ENCODE peak calls at places on chromosomes 5 and 9, in ten cellular contexts. U, G, T, B, H, L, N, Q, K and R are unnamed samples.

GRCh38 chr5:132103969-132104391 is 30.4 kb downstream of the CSF2 start:
- DNase-seq in Q (no peak), U (peak), L (no peak), N (no peak), K (no peak), B (no peak), G (no peak), H (no peak), T (no peak), R (no peak)

GRCh38 chr5:171897231-171897630 is 109.2 kb downstream of the FBXW11 start:
- DNase-seq in T (no peak), N (no peak), U (no peak), H (no peak), B (no peak), G (no peak), K (no peak), L (no peak), Q (no peak), R (no peak)

GRCh38 chr5:177358333-177358939 is 712 bp downstream of the RGS14 start:
- DNase-seq in G (no peak), T (no peak), U (no peak), N (no peak), Q (no peak), H (no peak), B (no peak), L (no peak), K (no peak), R (no peak)

GRCh38 chr9:107059215-107059614 is 196.2 kb downstream of the ZNF462 start:
- DNase-seq in T (no peak), G (no peak), N (no peak), U (no peak), Q (no peak), H (no peak), B (no peak), L (no peak), K (no peak), R (no peak)

GRCh38 chr5:53478411-53479044 is 1.9 kb upstream of the FST start:
- DNase-seq in G (no peak), U (peak), H (peak), B (peak), Q (peak), T (peak), N (peak), L (peak), K (peak), R (peak)

GRCh38 chr5:116571568-116572321 is 2.9 kb downstream of the SEMA6A start:
- DNase-seq in Q (peak), H (no peak), K (no peak), B (peak), N (no peak), L (no peak), T (no peak), U (no peak), G (no peak), R (peak)

GRCh38 chr5:142108432-142109355 is at the start of gene NDFIP1:
- DNase-seq in L (peak), K (peak), T (peak), N (peak), B (peak), U (peak), H (peak), Q (peak), G (peak), R (peak)

GRCh38 chr5:58148366-58148765 is 311.5 kb downstream of the PLK2 start:
- DNase-seq in Q (no peak), B (no peak), K (no peak), T (no peak), H (no peak), G (no peak), U (peak), N (no peak), L (no peak), R (no peak)

GRCh38 chr9:19828586-19828985 is 39.7 kb upstream of the SLC24A2 start:
- DNase-seq in H (no peak), B (no peak), N (no peak), L (no peak), U (no peak), G (no peak), Q (no peak), K (no peak), T (no peak), R (no peak)

GRCh38 chr5:180332051-180332517 is 21.1 kb downstream of the GFPT2 start:
- DNase-seq in G (no peak), K (no peak), H (no peak), U (peak), N (no peak), Q (no peak), T (no peak), L (no peak), B (no peak), R (peak)

GRCh38 chr9:88971131-88971960 is 19.9 kb upstream of the S1PR3 start:
- DNase-seq in G (peak), L (no peak), H (no peak), B (no peak), K (no peak), T (no peak), N (no peak), Q (no peak), U (no peak), R (no peak)

GRCh38 chr9:86202338-86202882 is 57.0 kb downstream of the C9orf153 start:
- DNase-seq in T (no peak), K (peak), N (peak), U (peak), G (no peak), L (no peak), H (peak), B (peak), Q (peak), R (peak)

GRCh38 chr5:138724470-138725146 is 28.6 kb upstream of the CTNNA1 start:
- DNase-seq in N (no peak), B (peak), K (no peak), L (peak), Q (no peak), G (no peak), H (no peak), U (peak), T (no peak), R (no peak)

GRCh38 chr9:116792271-116792670 is 105.2 kb downstream of the TRIM32 start:
- DNase-seq in T (no peak), G (no peak), Q (no peak), B (no peak), L (no peak), K (no peak), U (no peak), N (no peak), H (no peak), R (no peak)

GRCh38 chr5:125401724-125402622 is 655.5 kb upstream of the ZNF608 start:
- DNase-seq in N (no peak), B (no peak), Q (no peak), K (no peak), H (no peak), T (no peak), L (no peak), G (no peak), U (no peak), R (no peak)

GRCh38 chr9:105690742-105691141 is 3.6 kb upstream of the TMEM38B start:
- DNase-seq in L (no peak), H (no peak), G (no peak), K (no peak), U (peak), B (no peak), T (no peak), N (no peak), Q (no peak), R (no peak)

GRCh38 chr5:6633469-6634326 is 458 bp downstream of the SRD5A1 start:
- DNase-seq in L (no peak), G (peak), U (no peak), K (no peak), T (no peak), Q (peak), B (peak), N (peak), H (peak), R (peak)

GRCh38 chr9:78552802-78553201 is 255.9 kb downstream of the PSAT1 start:
- DNase-seq in Q (no peak), B (no peak), N (no peak), U (no peak), G (no peak), L (no peak), H (peak), T (no peak), K (no peak), R (no peak)

GRCh38 chr5:98458004-98458403 is 315.5 kb upstream of the RGMB start:
- DNase-seq in G (no peak), N (no peak), Q (no peak), H (no peak), K (no peak), L (no peak), T (no peak), U (peak), B (no peak), R (no peak)

GRCh38 chr9:83197611-83198010 is 134.7 kb upstream of the RASEF start:
- DNase-seq in Q (no peak), H (no peak), N (no peak), U (no peak), B (no peak), K (no peak), L (no peak), G (no peak), T (no peak), R (no peak)

GRCh38 chr5:9861664-9862256 is 231.6 kb upstream of the TAS2R1 start:
- DNase-seq in U (peak), B (no peak), N (no peak), T (no peak), H (peak), Q (peak), K (no peak), L (no peak), G (no peak), R (no peak)

GRCh38 chr5:78369680-78370079 is 9.3 kb downstream of the SCAMP1 start:
- DNase-seq in Q (no peak), T (no peak), U (no peak), H (no peak), B (no peak), K (no peak), L (no peak), G (no peak), N (no peak), R (no peak)

GRCh38 chr5:78362220-78362619 is 1.8 kb downstream of the SCAMP1 start:
- DNase-seq in T (no peak), U (no peak), N (no peak), B (no peak), H (no peak), K (no peak), G (no peak), Q (no peak), L (no peak), R (no peak)

GRCh38 chr5:78373231-78373630 is 12.8 kb downstream of the SCAMP1 start:
- DNase-seq in U (no peak), T (no peak), L (no peak), K (no peak), G (no peak), N (no peak), Q (no peak), B (no peak), H (no peak), R (no peak)

GRCh38 chr5:78364005-78364404 is 3.6 kb downstream of the SCAMP1 start:
- DNase-seq in Q (no peak), K (no peak), L (no peak), T (no peak), N (no peak), G (no peak), H (no peak), U (no peak), B (no peak), R (no peak)

GRCh38 chr5:78367318-78367991 is 7.0 kb downstream of the SCAMP1 start:
- DNase-seq in L (no peak), G (no peak), Q (no peak), H (peak), K (no peak), N (no peak), T (no peak), B (no peak), U (no peak), R (no peak)
- TF ChIP-seq CTCF in L (no peak), G (no peak), Q (no peak), H (no peak), K (no peak), N (no peak), T (no peak), B (no peak), U (no peak), R (no peak)

GRCh38 chr9:128552153-128552743 is at the start of gene SPTAN1:
- DNase-seq in T (peak), G (peak), L (peak), B (peak), H (peak), U (peak), K (peak), N (peak), Q (peak), R (peak)
- TF ChIP-seq CTCF in T (no peak), G (no peak), L (no peak), B (no peak), H (peak), U (no peak), K (no peak), N (no peak), Q (no peak), R (no peak)

DNA sequence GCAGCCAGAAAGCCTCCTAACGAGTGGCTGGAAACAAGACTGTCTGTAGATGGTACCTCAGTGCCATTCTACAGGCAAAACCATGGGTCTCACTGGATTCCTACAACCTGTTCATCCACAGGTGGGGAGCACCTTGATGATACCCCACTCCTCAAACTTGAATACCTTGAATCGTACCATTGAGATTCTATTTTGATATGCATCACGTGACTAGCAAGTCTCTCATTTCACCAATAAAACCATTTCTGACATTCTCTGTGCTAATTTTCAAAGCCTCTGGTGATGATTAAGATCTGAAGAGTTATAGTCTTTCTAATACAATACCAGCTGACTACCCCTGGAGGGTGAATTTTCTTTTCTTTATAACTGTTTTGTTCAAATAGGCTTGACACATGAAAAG is 188.9 kb downstream of the ADAMTS12 start:
- DNase-seq in T (no peak), B (no peak), U (no peak), Q (no peak), L (no peak), N (no peak), H (no peak), G (no peak), K (no peak), R (no peak)
- TF ChIP-seq CTCF in T (no peak), B (no peak), U (no peak), Q (no peak), L (no peak), N (no peak), H (no peak), G (no peak), K (no peak), R (no peak)

GRCh38 chr9:137299938-137300337 is 2.1 kb downstream of the NRARP start:
- DNase-seq in B (no peak), T (no peak), N (no peak), U (no peak), K (no peak), H (peak), L (no peak), G (no peak), Q (peak), R (no peak)

GRCh38 chr9:137303031-137303892 is 1.2 kb upstream of the NRARP start:
- DNase-seq in N (no peak), G (no peak), H (no peak), L (peak), B (no peak), U (no peak), Q (no peak), T (no peak), K (no peak), R (peak)

GRCh38 chr9:137302176-137303030 is at the start of gene NRARP:
- DNase-seq in G (no peak), Q (peak), T (peak), B (peak), U (peak), N (peak), L (peak), K (peak), H (peak), R (peak)

GRCh38 chr9:137300607-137301085 is 1.4 kb downstream of the NRARP start:
- DNase-seq in U (no peak), L (no peak), Q (peak), K (no peak), N (no peak), G (no peak), T (no peak), B (no peak), H (peak), R (peak)

DNA sequence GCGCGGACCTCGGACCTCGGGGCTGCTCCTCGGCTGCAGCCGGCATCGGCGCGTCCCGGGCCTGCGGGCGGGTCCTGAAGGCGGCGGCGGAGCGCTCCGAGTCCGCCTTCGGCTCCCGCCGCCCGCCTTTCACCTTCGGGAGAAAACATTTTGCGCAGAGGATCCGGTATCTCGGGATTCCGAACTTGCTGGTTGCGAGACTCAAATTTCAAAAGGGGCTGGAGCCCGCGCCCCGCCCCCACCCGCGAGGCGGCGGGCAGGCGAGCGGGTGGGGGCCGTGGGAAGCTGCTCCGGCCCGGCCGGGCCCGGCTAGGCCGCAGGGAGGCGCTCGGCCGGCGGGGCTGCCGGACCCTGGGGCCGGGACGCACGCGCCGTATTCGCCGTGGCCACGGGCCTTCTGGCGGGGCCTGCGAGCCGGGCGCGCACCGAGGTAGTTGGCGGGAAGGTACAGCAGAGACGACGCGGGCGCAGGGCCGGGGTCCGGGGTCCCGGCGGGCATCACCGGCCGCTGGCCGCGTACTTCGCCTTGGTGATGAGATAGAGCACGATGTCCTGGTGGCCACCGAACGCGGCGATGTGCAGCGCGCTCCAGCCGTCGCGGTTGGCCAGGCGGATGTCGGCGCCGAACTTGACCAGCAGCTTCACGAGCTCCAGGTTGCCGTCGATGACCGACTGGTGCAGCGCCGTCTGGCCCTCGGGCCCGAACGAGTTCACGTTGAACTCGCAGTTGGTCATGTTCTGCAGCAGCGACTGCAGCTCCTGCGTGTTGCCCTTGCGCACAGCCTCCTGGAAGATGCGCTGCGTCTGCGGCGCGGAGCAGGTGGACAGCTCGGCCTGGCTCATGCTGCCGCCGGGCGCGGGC is 754 bp downstream of the NRARP start:
- DNase-seq in U (no peak), Q (peak), H (peak), K (peak), B (peak), G (no peak), T (peak), L (no peak), N (peak), R (peak)
- TF ChIP-seq CTCF in U (no peak), Q (no peak), H (peak), K (peak), B (no peak), G (no peak), T (no peak), L (no peak), N (no peak), R (no peak)

GRCh38 chr5:148978370-148979103 is 84.3 kb downstream of the SH3TC2 start:
- DNase-seq in G (no peak), T (no peak), N (no peak), B (peak), L (no peak), H (no peak), K (no peak), U (no peak), Q (no peak), R (no peak)
- TF ChIP-seq CTCF in G (no peak), T (no peak), N (no peak), B (no peak), L (no peak), H (no peak), K (no peak), U (no peak), Q (no peak), R (no peak)

GRCh38 chr9:37329576-37329975 is 92.9 kb upstream of the GRHPR start:
- DNase-seq in U (peak), H (no peak), L (no peak), B (no peak), N (peak), K (no peak), Q (no peak), G (no peak), T (no peak), R (no peak)
- TF ChIP-seq CTCF in U (peak), H (peak), L (no peak), B (no peak), N (peak), K (peak), Q (no peak), G (no peak), T (no peak), R (no peak)

GRCh38 chr9:101458955-101459631 is 23.5 kb upstream of the ALDOB start:
- DNase-seq in B (peak), G (no peak), U (peak), L (no peak), K (peak), T (no peak), N (peak), Q (no peak), H (no peak), R (peak)
- TF ChIP-seq CTCF in B (peak), G (peak), U (peak), L (peak), K (peak), T (peak), N (peak), Q (peak), H (peak), R (no peak)

GRCh38 chr9:73034962-73035361 is 82.1 kb upstream of the ALDH1A1 start:
- DNase-seq in T (no peak), L (no peak), G (no peak), U (no peak), B (no peak), Q (no peak), K (no peak), N (no peak), H (no peak), R (no peak)
- TF ChIP-seq CTCF in T (no peak), L (no peak), G (no peak), U (peak), B (no peak), Q (no peak), K (no peak), N (no peak), H (no peak), R (no peak)

GRCh38 chr5:162227075-162227474 is 159.5 kb downstream of the GABRG2 start:
- DNase-seq in B (no peak), U (no peak), L (no peak), T (no peak), H (no peak), N (no peak), G (no peak), Q (no peak), K (no peak), R (no peak)

GRCh38 chr5:162217037-162217436 is 149.5 kb downstream of the GABRG2 start:
- DNase-seq in K (no peak), N (no peak), G (no peak), B (no peak), H (no peak), Q (no peak), T (no peak), U (no peak), L (no peak), R (no peak)

GRCh38 chr5:162221884-162222283 is 154.3 kb downstream of the GABRG2 start:
- DNase-seq in B (no peak), U (no peak), T (no peak), N (no peak), H (no peak), L (no peak), Q (no peak), K (no peak), G (no peak), R (no peak)
- TF ChIP-seq CTCF in B (no peak), U (no peak), T (no peak), N (no peak), H (no peak), L (no peak), Q (no peak), K (no peak), G (no peak), R (no peak)

DNA sequence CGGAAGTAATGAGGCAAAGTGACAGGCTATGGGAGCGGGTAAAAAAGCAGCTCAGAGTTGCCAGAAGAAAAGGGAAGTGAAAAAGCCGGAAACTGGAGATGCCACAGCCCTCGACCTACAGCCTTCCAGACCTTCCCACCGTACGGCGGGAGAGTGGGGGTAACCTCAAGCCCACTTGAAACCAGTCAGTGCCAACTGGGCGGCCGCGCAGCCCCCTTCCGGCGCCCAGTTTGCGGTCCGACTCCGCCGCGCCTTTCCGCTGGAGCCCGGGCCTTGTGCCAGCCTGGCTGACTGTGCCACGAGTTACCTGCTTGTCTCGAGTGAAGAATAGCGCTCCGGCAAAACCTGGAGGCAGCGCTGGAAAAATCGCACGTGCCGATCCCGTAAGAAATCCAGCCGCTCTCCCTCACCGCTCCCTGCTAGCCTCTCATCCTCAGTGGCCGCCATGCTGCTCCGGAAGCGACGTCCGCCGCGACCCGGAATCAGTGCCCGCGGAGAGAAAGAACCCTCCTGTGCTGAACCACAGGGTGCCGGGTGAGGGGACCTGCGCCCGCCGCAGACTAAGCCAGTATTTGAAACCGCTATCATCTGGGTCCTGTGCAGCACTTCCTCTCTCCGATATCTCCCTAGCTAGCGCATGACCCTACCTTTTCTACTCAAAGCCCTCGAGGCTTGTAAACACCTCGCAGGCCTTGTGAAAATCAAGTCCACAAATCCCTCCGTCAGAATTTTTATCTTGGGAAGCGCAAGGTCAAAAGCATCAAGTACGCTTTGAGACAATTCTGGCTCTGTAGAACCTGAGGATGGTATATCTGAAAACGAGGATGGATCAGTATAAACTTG is at the start of gene PGGT1B:
- DNase-seq in G (peak), U (peak), B (peak), K (peak), N (peak), Q (peak), L (peak), T (peak), H (peak), R (peak)
- TF ChIP-seq CTCF in G (no peak), U (no peak), B (no peak), K (no peak), N (no peak), Q (no peak), L (no peak), T (no peak), H (no peak), R (no peak)